ENCODE peak calls at places on chromosomes 6 and 20, in ten cellular contexts. M is heart left ventricle, R is right cardiac atrium, H is mammary epithelial cell, L is tibial nerve, C is H9, X is aorta, K is transverse colon, I is neural progenitor cell, E is spleen. Y is an unnamed sample.

GRCh38 chr6:90739802-90740201 is 152.9 kb upstream of the MAP3K7 start:
- DNase-seq in M (no peak), R (no peak), H (no peak), L (no peak), C (no peak), X (no peak), K (no peak), I (no peak), E (no peak), Y (no peak)

GRCh38 chr20:32976746-32977145 is 27.5 kb downstream of the SUN5 start:
- DNase-seq in M (no peak), R (no peak), H (no peak), L (no peak), C (peak; percentile 14), X (no peak), K (no peak), I (no peak), E (no peak), Y (no peak)

GRCh38 chr6:168217880-168218537 is 101.6 kb downstream of the DACT2 start:
- DNase-seq in M (no peak), R (no peak), H (no peak), L (no peak), C (no peak), X (no peak), K (no peak), I (no peak), E (no peak), Y (peak; percentile 47)

GRCh38 chr6:7169296-7169721 is 61.5 kb downstream of the RREB1 start:
- DNase-seq in M (peak; percentile 60), R (peak; percentile 89), H (no peak), L (peak; percentile 59), C (no peak), X (peak; percentile 80), K (no peak), I (no peak), E (no peak), Y (no peak)

GRCh38 chr6:118869350-118869749 is 24.6 kb upstream of the ASF1A start:
- DNase-seq in M (no peak), R (no peak), H (peak; percentile 55), L (no peak), C (no peak), X (no peak), K (no peak), I (no peak), E (no peak), Y (no peak)

GRCh38 chr6:40806479-40806878 is 219.3 kb upstream of the LRFN2 start:
- DNase-seq in M (no peak), R (no peak), H (peak; percentile 6), L (no peak), C (no peak), X (no peak), K (no peak), I (no peak), E (no peak), Y (no peak)

GRCh38 chr20:36092424-36093024 is 62.0 kb upstream of the EPB41L1 start:
- DNase-seq in M (no peak), R (peak; percentile 74), H (no peak), L (no peak), C (peak; percentile 32), X (peak; percentile 80), K (peak; percentile 45), I (peak; percentile 84), E (no peak), Y (peak; percentile 86)

GRCh38 chr6:111743859-111744692 is 129.2 kb downstream of the FYN start:
- DNase-seq in M (peak; percentile 85), R (peak; percentile 70), H (no peak), L (peak; percentile 81), C (no peak), X (no peak), K (no peak), I (no peak), E (no peak), Y (no peak)

GRCh38 chr20:25040438-25040831 is 17.5 kb downstream of the ACSS1 start:
- DNase-seq in M (no peak), R (peak; percentile 70), H (peak; percentile 16), L (peak; percentile 70), C (no peak), X (no peak), K (peak; percentile 48), I (no peak), E (peak; percentile 72), Y (peak; percentile 62)

GRCh38 chr20:25038103-25038410 is 19.9 kb downstream of the ACSS1 start:
- DNase-seq in M (no peak), R (no peak), H (no peak), L (no peak), C (no peak), X (no peak), K (no peak), I (no peak), E (no peak), Y (no peak)

GRCh38 chr20:25038591-25039015 is 19.3 kb downstream of the ACSS1 start:
- DNase-seq in M (no peak), R (peak; percentile 50), H (no peak), L (no peak), C (no peak), X (no peak), K (no peak), I (no peak), E (peak; percentile 68), Y (peak; percentile 66)

GRCh38 chr20:25041813-25042530 is 16.0 kb downstream of the ACSS1 start:
- DNase-seq in M (no peak), R (peak; percentile 33), H (no peak), L (no peak), C (no peak), X (peak; percentile 62), K (no peak), I (no peak), E (peak; percentile 73), Y (no peak)

DNA sequence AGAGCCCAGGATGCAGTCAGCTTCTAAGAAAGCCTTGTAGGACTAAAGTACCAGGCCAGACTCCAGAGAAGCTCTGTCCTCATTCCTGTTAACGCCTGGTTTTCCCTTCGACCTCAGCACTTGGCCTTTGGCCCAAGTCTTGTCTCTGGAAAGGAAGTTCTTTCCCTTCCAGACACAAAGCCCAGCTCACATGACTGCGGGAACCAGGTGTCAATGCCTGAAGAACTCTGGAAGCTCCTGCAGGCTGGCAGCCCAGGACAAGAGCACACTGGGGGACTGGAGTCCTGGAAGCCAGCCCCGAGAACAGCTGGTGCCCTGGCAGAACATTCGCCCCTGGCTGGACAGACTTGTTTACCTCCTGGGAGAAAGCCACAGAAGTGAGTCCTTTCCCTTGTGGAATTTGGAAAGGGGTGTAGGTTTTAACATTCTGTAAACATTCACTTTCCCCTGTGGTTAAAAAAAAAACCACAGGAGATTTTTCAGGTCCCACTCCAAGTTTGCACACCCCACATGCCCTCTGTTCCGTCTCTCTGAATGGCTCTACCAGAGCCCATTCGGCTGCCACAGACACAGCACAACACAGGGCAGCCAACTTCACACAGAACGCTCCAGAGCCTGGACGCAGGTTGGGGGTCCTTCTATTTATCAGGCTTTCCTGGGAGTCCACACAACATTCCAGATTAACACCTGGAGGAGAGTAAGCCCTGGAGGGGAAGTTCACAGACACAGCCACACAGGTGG is 18.1 kb downstream of the ACSS1 start:
- DNase-seq in M (peak; percentile 88), R (peak; percentile 93), H (peak; percentile 42), L (peak; percentile 88), C (no peak), X (peak; percentile 92), K (peak; percentile 84), I (no peak), E (peak; percentile 33), Y (peak; percentile 85)
- H3K4me1 ChIP-seq in M (peaks cover 93% of the 10 kb centered on the region), R (peaks cover 57% of the 10 kb centered on the region), H (peaks cover 14% of the 10 kb centered on the region), L (peaks cover 100% of the 10 kb centered on the region), C (peaks cover 2% of the 10 kb centered on the region), X (no peaks in the 10 kb centered on the region), K (peaks cover 79% of the 10 kb centered on the region), I (no peaks in the 10 kb centered on the region), E (peaks cover 74% of the 10 kb centered on the region), Y (peaks cover 87% of the 10 kb centered on the region)

DNA sequence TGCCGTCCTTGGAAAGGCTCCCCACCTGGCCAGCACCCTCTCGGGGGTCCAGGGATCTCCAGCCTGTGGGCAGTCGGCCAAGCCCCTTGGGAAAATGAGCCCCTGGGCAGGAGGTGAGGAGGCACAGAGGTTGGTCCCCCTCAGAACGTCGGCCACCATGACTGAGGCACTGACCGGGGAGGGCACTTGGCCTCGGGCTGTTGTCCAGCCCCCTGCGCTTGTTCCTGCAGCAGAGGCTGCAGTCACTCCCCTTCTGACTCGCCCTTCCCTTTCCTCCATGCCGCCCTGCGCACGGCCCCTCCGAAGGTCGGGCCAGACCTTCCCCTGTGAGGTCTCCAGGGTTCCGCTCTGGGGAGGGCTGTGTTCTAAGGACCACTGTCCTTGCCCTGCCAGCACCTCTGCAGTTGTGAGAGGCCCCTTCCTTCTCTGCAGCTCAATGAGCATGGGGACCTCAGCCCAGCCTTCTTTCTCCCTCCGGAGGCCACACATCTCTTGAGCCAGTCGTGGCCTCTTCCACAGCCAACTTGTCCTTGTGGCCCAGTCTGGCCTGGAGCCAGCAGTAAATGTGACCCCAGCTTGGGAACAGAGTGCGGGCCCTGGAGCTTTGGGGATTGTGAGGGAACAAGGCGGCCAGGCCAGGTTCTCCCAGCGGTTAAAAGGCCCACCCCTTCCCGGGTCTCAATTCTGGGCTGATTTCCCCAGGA is 195.5 kb downstream of the DLL1 start:
- DNase-seq in M (peak; percentile 4), R (peak; percentile 35), H (no peak), L (no peak), C (peak; percentile 19), X (peak; percentile 74), K (no peak), I (no peak), E (peak; percentile 66), Y (no peak)
- H3K27ac ChIP-seq in M (no peak overlapping the region), R (no peak overlapping the region), H (no peak overlapping the region), L (no peak overlapping the region), C (no peak overlapping the region), X (peak overlapping the region; percentile 60), K (no peak overlapping the region), I (no peak overlapping the region), E (no peak overlapping the region), Y (no peak overlapping the region)

GRCh38 chr20:12113075-12113467 is 195.4 kb downstream of the BTBD3 start:
- DNase-seq in M (no peak), R (no peak), H (no peak), L (no peak), C (no peak), X (no peak), K (no peak), I (no peak), E (no peak), Y (no peak)

GRCh38 chr20:12111431-12112088 is 193.9 kb downstream of the BTBD3 start:
- DNase-seq in M (no peak), R (no peak), H (no peak), L (no peak), C (no peak), X (no peak), K (no peak), I (no peak), E (no peak), Y (no peak)

GRCh38 chr20:12112665-12113064 is 195.0 kb downstream of the BTBD3 start:
- DNase-seq in M (no peak), R (no peak), H (no peak), L (no peak), C (no peak), X (no peak), K (no peak), I (no peak), E (no peak), Y (no peak)

GRCh38 chr20:12112089-12112474 is 194.4 kb downstream of the BTBD3 start:
- DNase-seq in M (no peak), R (no peak), H (peak; percentile 74), L (no peak), C (no peak), X (no peak), K (no peak), I (no peak), E (no peak), Y (no peak)

DNA sequence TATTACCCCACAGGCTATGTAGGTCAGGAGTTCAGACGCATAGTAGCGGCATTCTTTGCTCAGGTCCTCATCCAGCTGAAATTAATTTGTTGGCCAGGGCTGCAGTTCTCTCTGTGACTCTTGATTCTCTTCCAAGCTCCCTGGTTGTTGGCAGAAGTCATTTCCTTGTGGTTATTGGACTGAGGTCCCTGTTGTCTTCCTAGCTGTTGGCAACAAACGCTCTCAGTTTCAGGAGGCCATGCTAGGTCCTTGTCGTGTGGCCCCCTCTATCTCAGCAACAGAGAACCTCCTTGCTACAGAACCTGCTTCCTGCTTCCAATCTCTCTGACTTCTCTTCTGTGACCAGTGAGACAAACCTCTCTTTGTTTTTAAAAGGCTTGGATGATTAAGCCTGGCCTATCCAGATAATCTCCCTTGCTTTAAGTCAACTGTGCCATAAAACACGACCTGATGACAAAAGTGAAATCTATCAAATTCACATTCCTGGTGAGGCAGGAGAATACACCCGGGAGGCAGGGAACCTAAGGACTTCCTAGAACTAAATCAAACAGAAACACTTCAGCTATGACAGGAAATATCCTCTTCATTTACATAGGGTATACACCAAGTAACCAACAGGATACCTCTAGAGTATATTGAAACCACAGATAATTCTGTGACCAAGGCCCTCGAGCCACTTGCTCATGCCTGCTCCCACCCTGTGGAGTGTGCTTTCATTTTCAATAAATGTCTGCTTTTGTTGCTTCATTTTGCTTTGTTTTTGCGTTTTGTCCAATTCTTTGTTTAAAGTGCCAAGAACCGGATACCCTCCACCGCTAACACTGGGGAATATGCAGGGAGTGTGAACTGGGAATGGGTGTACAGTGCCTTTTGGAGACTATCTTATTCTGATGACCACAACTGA is 196.0 kb downstream of the BTBD3 start:
- DNase-seq in M (peak; percentile 51), R (peak; percentile 49), H (peak; percentile 53), L (peak; percentile 13), C (no peak), X (no peak), K (no peak), I (no peak), E (no peak), Y (no peak)
- H3K4me1 ChIP-seq in M (peaks cover 5% of the 10 kb centered on the region), R (no peaks in the 10 kb centered on the region), H (peaks cover 19% of the 10 kb centered on the region), L (peaks cover 11% of the 10 kb centered on the region), C (no peaks in the 10 kb centered on the region), X (no peaks in the 10 kb centered on the region), K (no peaks in the 10 kb centered on the region), I (no peaks in the 10 kb centered on the region), E (no peaks in the 10 kb centered on the region), Y (no peaks in the 10 kb centered on the region)

GRCh38 chr6:33315753-33316602 is 1.6 kb downstream of the ZBTB22 start:
- DNase-seq in M (no peak), R (peak; percentile 57), H (no peak), L (no peak), C (no peak), X (no peak), K (no peak), I (no peak), E (no peak), Y (no peak)

GRCh38 chr6:33314943-33315752 is 1.3 kb upstream of the TAPBP start:
- DNase-seq in M (no peak), R (peak; percentile 82), H (peak; percentile 46), L (no peak), C (peak; percentile 79), X (peak; percentile 84), K (peak; percentile 86), I (peak; percentile 43), E (peak; percentile 89), Y (peak; percentile 72)

GRCh38 chr6:33317418-33317667 is 201 bp downstream of the ZBTB22 start:
- DNase-seq in M (no peak), R (no peak), H (no peak), L (no peak), C (no peak), X (peak; percentile 87), K (no peak), I (no peak), E (no peak), Y (no peak)

GRCh38 chr6:33317668-33318425 is at the start of gene ZBTB22:
- DNase-seq in M (peak; percentile 99), R (peak; percentile 100), H (peak; percentile 98), L (peak; percentile 99), C (peak; percentile 98), X (peak; percentile 99), K (peak; percentile 100), I (peak; percentile 99), E (peak; percentile 99), Y (peak; percentile 98)

GRCh38 chr6:33316603-33317417 is 734 bp downstream of the ZBTB22 start:
- DNase-seq in M (no peak), R (peak; percentile 74), H (no peak), L (no peak), C (peak; percentile 44), X (no peak), K (no peak), I (peak; percentile 26), E (peak; percentile 87), Y (no peak)
- H3K27ac ChIP-seq in M (peak overlapping the region; percentile 86), R (peak overlapping the region; percentile 12), H (no peak overlapping the region), L (peak overlapping the region; percentile 95), C (no peak overlapping the region), X (no peak overlapping the region), K (peak overlapping the region; percentile 94), I (no peak overlapping the region), E (peak overlapping the region; percentile 100), Y (peak overlapping the region; percentile 85)